ENCODE peak calls at places on chromosomes 1 and 21, in seven cellular contexts. Z, S, H, D, W, P and T are unnamed samples.

GRCh38 chr1:209155556-209155955 is 428.0 kb upstream of the CAMK1G start:
- DNase-seq in Z (no peak), S (no peak), H (peak), D (peak), W (peak), P (peak), T (no peak)

GRCh38 chr21:35404247-35404646 is 355.1 kb upstream of the RUNX1 start:
- DNase-seq in Z (no peak), S (no peak), H (no peak), D (no peak), W (no peak), P (no peak), T (no peak)

GRCh38 chr1:3348196-3348865 is 106.1 kb upstream of the ARHGEF16 start:
- DNase-seq in Z (no peak), S (no peak), H (no peak), D (no peak), W (no peak), P (no peak), T (no peak)

GRCh38 chr1:157540852-157541251 is 11.5 kb downstream of the FCRL5 start:
- DNase-seq in Z (peak), S (no peak), H (no peak), D (no peak), W (no peak), P (no peak), T (peak)

GRCh38 chr1:223137402-223138100 is 5.5 kb downstream of the TLR5 start:
- DNase-seq in Z (peak), S (peak), H (no peak), D (peak), W (no peak), P (no peak), T (peak)

GRCh38 chr1:114075082-114075481 is 78.6 kb downstream of the SYT6 start:
- DNase-seq in Z (no peak), S (no peak), H (no peak), D (no peak), W (no peak), P (peak), T (no peak)

GRCh38 chr1:16387201-16388185 is 20.5 kb downstream of the SZRD1 start:
- DNase-seq in Z (no peak), S (peak), H (no peak), D (peak), W (no peak), P (no peak), T (peak)

GRCh38 chr1:53384796-53385195 is 56.9 kb upstream of the LRP8 start:
- DNase-seq in Z (no peak), S (no peak), H (no peak), D (no peak), W (no peak), P (no peak), T (no peak)

GRCh38 chr1:11752359-11753208 is 9.4 kb upstream of the C1orf167 start:
- DNase-seq in Z (no peak), S (no peak), H (no peak), D (no peak), W (peak), P (no peak), T (no peak)

GRCh38 chr1:187654635-187655034 is 825.9 kb downstream of the PLA2G4A start:
- DNase-seq in Z (peak), S (peak), H (no peak), D (no peak), W (no peak), P (no peak), T (peak)

GRCh38 chr1:25797939-25798338 is 2.1 kb upstream of the SELENON start:
- DNase-seq in Z (peak), S (no peak), H (peak), D (peak), W (peak), P (no peak), T (peak)

GRCh38 chr1:41274827-41275519 is 32.9 kb upstream of the SCMH1 start:
- DNase-seq in Z (no peak), S (no peak), H (no peak), D (no peak), W (no peak), P (no peak), T (peak)

GRCh38 chr1:154448271-154448905 is 43.2 kb downstream of the IL6R start:
- DNase-seq in Z (no peak), S (no peak), H (no peak), D (no peak), W (peak), P (no peak), T (no peak)

GRCh38 chr1:150371110-150371509 is 7.2 kb downstream of the RPRD2 start:
- DNase-seq in Z (no peak), S (no peak), H (no peak), D (no peak), W (no peak), P (no peak), T (no peak)

GRCh38 chr1:158076461-158076860 is 83.0 kb downstream of the KIRREL1 start:
- DNase-seq in Z (no peak), S (peak), H (no peak), D (no peak), W (no peak), P (no peak), T (no peak)

GRCh38 chr1:108107658-108108057 is 92.5 kb downstream of the SLC25A24 start:
- DNase-seq in Z (peak), S (peak), H (no peak), D (peak), W (no peak), P (no peak), T (peak)

GRCh38 chr1:100895540-100896480 is at the start of gene SLC30A7:
- DNase-seq in Z (peak), S (peak), H (peak), D (peak), W (peak), P (peak), T (peak)

GRCh38 chr1:103561612-103562395 is 9.6 kb upstream of the AMY2B start:
- DNase-seq in Z (no peak), S (no peak), H (no peak), D (peak), W (no peak), P (no peak), T (peak)

GRCh38 chr1:160795951-160796383 is at the start of gene LY9:
- DNase-seq in Z (no peak), S (no peak), H (no peak), D (no peak), W (no peak), P (no peak), T (peak)

GRCh38 chr1:6234502-6235295 is 1.1 kb downstream of the ICMT start:
- DNase-seq in Z (peak), S (peak), H (no peak), D (peak), W (no peak), P (no peak), T (peak)

GRCh38 chr1:9101510-9102146 is 27.3 kb downstream of the GPR157 start:
- DNase-seq in Z (peak), S (peak), H (peak), D (peak), W (peak), P (peak), T (peak)

GRCh38 chr1:118993712-118994049 is 5.5 kb upstream of the TBX15 start:
- DNase-seq in Z (no peak), S (no peak), H (no peak), D (no peak), W (no peak), P (no peak), T (no peak)

GRCh38 chr1:53895421-53895820 is 1.4 kb downstream of the DIO1 start:
- DNase-seq in Z (no peak), S (no peak), H (no peak), D (no peak), W (no peak), P (no peak), T (peak)

GRCh38 chr21:14013056-14013603 is 197.6 kb downstream of the LIPI start:
- DNase-seq in Z (no peak), S (no peak), H (no peak), D (no peak), W (no peak), P (no peak), T (no peak)

GRCh38 chr1:197680311-197680710 is 95.0 kb downstream of the DENND1B start:
- DNase-seq in Z (no peak), S (peak), H (no peak), D (no peak), W (no peak), P (no peak), T (no peak)

GRCh38 chr1:53361541-53361961 is 33.7 kb upstream of the LRP8 start:
- DNase-seq in Z (no peak), S (no peak), H (peak), D (no peak), W (no peak), P (no peak), T (no peak)

GRCh38 chr1:53592521-53592982 is 133.4 kb downstream of the DMRTB1 start:
- DNase-seq in Z (peak), S (peak), H (peak), D (peak), W (peak), P (no peak), T (no peak)

GRCh38 chr21:27001526-27001925 is 34.6 kb upstream of the ADAMTS5 start:
- DNase-seq in Z (no peak), S (no peak), H (no peak), D (no peak), W (no peak), P (no peak), T (peak)

GRCh38 chr21:38802050-38803026 is 3.4 kb upstream of the ETS2 start:
- DNase-seq in Z (peak), S (peak), H (no peak), D (peak), W (no peak), P (no peak), T (no peak)

GRCh38 chr21:38804030-38804616 is 1.6 kb upstream of the ETS2 start:
- DNase-seq in Z (no peak), S (peak), H (no peak), D (peak), W (no peak), P (no peak), T (no peak)

GRCh38 chr21:38800924-38801744 is 4.6 kb upstream of the ETS2 start:
- DNase-seq in Z (peak), S (no peak), H (no peak), D (no peak), W (no peak), P (no peak), T (no peak)

GRCh38 chr21:38804617-38805281 is 980 bp upstream of the ETS2 start:
- DNase-seq in Z (peak), S (peak), H (peak), D (peak), W (no peak), P (no peak), T (peak)

DNA sequence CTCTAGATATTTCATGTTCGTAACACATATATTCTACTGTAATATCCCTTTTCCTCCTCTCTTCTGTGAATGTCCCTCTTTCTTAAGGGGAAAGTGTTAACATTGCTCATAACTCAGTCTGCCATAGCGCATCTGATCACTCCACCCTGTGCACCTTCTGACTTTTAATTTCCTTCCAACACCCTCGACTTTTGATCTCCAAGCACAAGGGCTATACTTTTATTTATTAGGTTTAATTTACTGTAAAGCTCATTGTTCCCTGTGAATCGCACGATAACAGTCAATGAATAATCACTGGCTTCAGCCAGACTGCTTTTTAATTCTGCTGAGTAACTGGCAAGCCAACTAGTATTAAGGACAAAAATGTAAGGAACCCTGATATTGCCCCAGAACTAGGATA is 2.7 kb upstream of the ETS2 start:
- DNase-seq in Z (peak), S (no peak), H (no peak), D (no peak), W (no peak), P (no peak), T (no peak)
- H3K9ac ChIP-seq in Z (peak), S (no peak), H (no peak), D (no peak), W (no peak), P (no peak), T (no peak)

GRCh38 chr1:32249831-32250525 is 1.1 kb upstream of the LCK start:
- DNase-seq in Z (no peak), S (peak), H (no peak), D (no peak), W (no peak), P (no peak), T (no peak)

GRCh38 chr1:32247983-32248889 is 1.2 kb downstream of the FAM167B start:
- DNase-seq in Z (peak), S (peak), H (peak), D (peak), W (peak), P (peak), T (peak)

GRCh38 chr1:32250893-32251716 is at the start of gene LCK:
- DNase-seq in Z (no peak), S (no peak), H (peak), D (no peak), W (no peak), P (no peak), T (no peak)

GRCh38 chr1:32247452-32247851 is 430 bp downstream of the FAM167B start:
- DNase-seq in Z (no peak), S (no peak), H (no peak), D (no peak), W (no peak), P (no peak), T (no peak)

DNA sequence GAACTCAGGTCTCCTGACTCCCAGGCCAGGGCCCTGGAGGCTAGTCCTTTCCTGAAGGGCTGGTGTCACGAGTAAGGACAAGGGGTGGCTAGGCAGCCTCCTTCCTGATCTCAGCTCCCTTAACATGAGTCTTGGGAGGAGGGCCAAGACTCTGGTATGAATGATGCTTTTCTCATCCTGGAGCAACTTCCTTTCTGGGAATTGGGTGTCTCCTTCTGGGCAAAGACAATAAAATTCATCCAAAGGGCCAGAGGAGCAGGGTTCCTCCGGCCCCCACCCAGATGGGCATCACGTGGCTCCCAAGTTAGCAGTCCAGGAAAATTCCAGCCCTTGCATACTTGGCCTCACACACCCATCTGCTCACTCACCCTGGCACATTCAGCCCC is at the start of gene FAM167B:
- DNase-seq in Z (peak), S (peak), H (no peak), D (no peak), W (no peak), P (no peak), T (peak)
- H3K9ac ChIP-seq in Z (no peak), S (no peak), H (no peak), D (peak), W (no peak), P (peak), T (peak)

GRCh38 chr1:19388980-19389379 is 76.9 kb downstream of the SLC66A1 start:
- DNase-seq in Z (no peak), S (no peak), H (no peak), D (no peak), W (no peak), P (no peak), T (no peak)

GRCh38 chr1:19384772-19385187 is 72.7 kb downstream of the SLC66A1 start:
- DNase-seq in Z (no peak), S (no peak), H (no peak), D (no peak), W (no peak), P (no peak), T (no peak)

GRCh38 chr1:19385236-19385635 is 73.1 kb downstream of the SLC66A1 start:
- DNase-seq in Z (no peak), S (no peak), H (no peak), D (no peak), W (no peak), P (no peak), T (no peak)

GRCh38 chr1:19385869-19386591 is 73.9 kb downstream of the SLC66A1 start:
- DNase-seq in Z (no peak), S (peak), H (no peak), D (no peak), W (no peak), P (no peak), T (peak)

DNA sequence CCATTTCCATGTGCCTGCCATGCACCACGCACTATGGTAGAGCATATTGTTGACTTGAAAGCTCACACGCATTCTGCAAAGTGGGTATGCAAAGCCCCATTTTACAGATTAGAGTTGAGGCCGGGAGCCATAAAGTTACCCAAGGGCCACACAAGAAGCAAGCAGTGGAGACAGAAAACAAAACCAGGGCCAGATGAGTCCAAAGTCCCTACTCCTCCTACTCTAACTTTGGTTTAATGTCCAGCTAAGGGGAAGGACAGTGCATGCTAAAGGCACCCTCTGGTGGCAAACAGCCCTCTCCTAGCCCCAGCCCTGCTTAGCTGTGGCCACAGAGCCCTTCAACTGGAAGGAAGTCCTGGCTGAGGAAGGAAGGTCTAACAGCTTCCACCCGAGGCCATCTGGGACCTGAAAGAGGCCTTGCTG is 74.9 kb downstream of the SLC66A1 start:
- DNase-seq in Z (no peak), S (no peak), H (no peak), D (no peak), W (no peak), P (no peak), T (no peak)
- H3K9ac ChIP-seq in Z (no peak), S (no peak), H (no peak), D (peak), W (no peak), P (no peak), T (no peak)

GRCh38 chr1:63648689-63649088 is 55.5 kb downstream of the PGM1 start:
- DNase-seq in Z (no peak), S (no peak), H (no peak), D (no peak), W (no peak), P (no peak), T (no peak)

GRCh38 chr1:63643926-63644325 is 50.7 kb downstream of the PGM1 start:
- DNase-seq in Z (no peak), S (no peak), H (no peak), D (no peak), W (no peak), P (no peak), T (no peak)

GRCh38 chr1:63643517-63643916 is 50.3 kb downstream of the PGM1 start:
- DNase-seq in Z (no peak), S (no peak), H (no peak), D (no peak), W (no peak), P (no peak), T (no peak)

GRCh38 chr1:63642901-63643300 is 49.7 kb downstream of the PGM1 start:
- DNase-seq in Z (no peak), S (no peak), H (no peak), D (no peak), W (no peak), P (no peak), T (no peak)

DNA sequence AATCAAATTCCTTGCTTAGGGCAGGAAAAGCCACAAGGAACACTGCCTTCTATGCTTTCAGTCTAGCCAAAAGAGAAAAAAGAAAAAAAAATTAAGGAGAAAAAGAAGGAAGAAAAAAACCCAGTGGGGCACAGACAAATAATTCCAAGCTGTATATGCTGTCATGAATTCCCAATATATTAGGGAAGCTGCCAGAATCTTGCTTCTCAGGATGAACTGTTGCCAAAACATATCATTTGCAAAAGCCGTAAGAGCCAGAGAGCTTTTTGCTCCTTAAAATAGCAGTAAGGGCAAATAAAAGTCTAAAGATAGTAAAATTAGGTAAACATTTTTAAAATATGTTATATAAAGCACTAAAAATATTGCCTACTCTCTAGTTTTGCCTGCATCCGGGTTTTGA is 52.1 kb downstream of the PGM1 start:
- DNase-seq in Z (no peak), S (peak), H (no peak), D (no peak), W (no peak), P (no peak), T (no peak)
- H3K9ac ChIP-seq in Z (no peak), S (no peak), H (no peak), D (peak), W (no peak), P (no peak), T (no peak)

GRCh38 chr1:179108644-179109043 is 26.8 kb downstream of the TOR3A start:
- DNase-seq in Z (no peak), S (no peak), H (no peak), D (no peak), W (no peak), P (no peak), T (no peak)
- H3K9ac ChIP-seq in Z (no peak), S (no peak), H (no peak), D (no peak), W (no peak), P (no peak), T (no peak)

GRCh38 chr1:233180626-233181364 is 114.7 kb downstream of the PCNX2 start:
- DNase-seq in Z (no peak), S (no peak), H (peak), D (no peak), W (no peak), P (no peak), T (no peak)
- H3K9ac ChIP-seq in Z (no peak), S (no peak), H (no peak), D (no peak), W (no peak), P (no peak), T (no peak)

GRCh38 chr1:85237613-85238012 is 21.8 kb downstream of the C1orf52 start:
- DNase-seq in Z (no peak), S (no peak), H (no peak), D (no peak), W (no peak), P (no peak), T (no peak)

GRCh38 chr1:85240174-85240601 is 19.3 kb downstream of the C1orf52 start:
- DNase-seq in Z (peak), S (peak), H (peak), D (peak), W (peak), P (no peak), T (peak)

GRCh38 chr1:85243336-85243735 is 16.1 kb downstream of the C1orf52 start:
- DNase-seq in Z (no peak), S (peak), H (no peak), D (peak), W (peak), P (no peak), T (no peak)

GRCh38 chr1:85244271-85245053 is 15.0 kb downstream of the C1orf52 start:
- DNase-seq in Z (peak), S (peak), H (no peak), D (peak), W (no peak), P (no peak), T (peak)

GRCh38 chr1:85240659-85241058 is 18.8 kb downstream of the C1orf52 start:
- DNase-seq in Z (no peak), S (no peak), H (no peak), D (no peak), W (no peak), P (no peak), T (no peak)
- H3K9ac ChIP-seq in Z (no peak), S (no peak), H (no peak), D (peak), W (no peak), P (no peak), T (peak)

GRCh38 chr21:46515109-46515508 is 56.4 kb downstream of the DIP2A start:
- DNase-seq in Z (no peak), S (peak), H (no peak), D (no peak), W (no peak), P (no peak), T (peak)

GRCh38 chr21:46518983-46519583 is 60.4 kb downstream of the DIP2A start:
- DNase-seq in Z (no peak), S (peak), H (no peak), D (peak), W (no peak), P (no peak), T (no peak)

GRCh38 chr21:46516068-46516467 is 57.4 kb downstream of the DIP2A start:
- DNase-seq in Z (no peak), S (no peak), H (no peak), D (no peak), W (no peak), P (no peak), T (no peak)

GRCh38 chr21:46517361-46517760 is 58.7 kb downstream of the DIP2A start:
- DNase-seq in Z (no peak), S (no peak), H (no peak), D (no peak), W (no peak), P (no peak), T (no peak)
- H3K9ac ChIP-seq in Z (no peak), S (no peak), H (no peak), D (no peak), W (no peak), P (no peak), T (no peak)